ENCODE peak calls at places on chromosomes 11 and 22, in six cellular contexts. One of them, this sample, is unnamed.
A peak's percentile ranks its signal among the peaks of the same experiment; 100 is the strongest.

GRCh38 chr22:22752556-22753477 is 108.4 kb downstream of the GGTLC2 start:
- DNase-seq in A172: no peak
- DNase-seq in mesenchymal stem cell: peak; percentile 8
- DNase-seq in activated T-helper 1 cell treated with anti-CD3 and anti-CD28 coated beads, Interleukin-12 subunit alpha, Interleukin-12 subunit beta, Interleukin-2, Interleukin-4 antibody, amounts not matched to agents 30 ng/mL and 10 ng/mL and 1 ng/mL, durations not matched to agents 14 hours and 24 hours and 36 hours: no peak
- DNase-seq in T47D: no peak
- DNase-seq in suprapubic skin: peak; percentile 64
- DNase-seq in this sample: no peak

GRCh38 chr11:67371549-67372231 is 1.7 kb downstream of the CLCF1 start:
- DNase-seq in activated T-helper 1 cell treated with anti-CD3 and anti-CD28 coated beads, Interleukin-12 subunit alpha, Interleukin-12 subunit beta, Interleukin-2, Interleukin-4 antibody, amounts not matched to agents 30 ng/mL and 10 ng/mL and 1 ng/mL, durations not matched to agents 14 hours and 24 hours and 36 hours: no peak
- DNase-seq in A172: no peak
- DNase-seq in mesenchymal stem cell: peak; percentile 76
- DNase-seq in suprapubic skin: no peak
- DNase-seq in T47D: peak; percentile 81
- DNase-seq in this sample: peak; percentile 47

GRCh38 chr11:77322506-77322905 is 21.0 kb upstream of the GDPD4 start:
- DNase-seq in activated T-helper 1 cell treated with anti-CD3 and anti-CD28 coated beads, Interleukin-12 subunit alpha, Interleukin-12 subunit beta, Interleukin-2, Interleukin-4 antibody, amounts not matched to agents 30 ng/mL and 10 ng/mL and 1 ng/mL, durations not matched to agents 14 hours and 24 hours and 36 hours: no peak
- DNase-seq in A172: no peak
- DNase-seq in suprapubic skin: no peak
- DNase-seq in T47D: no peak
- DNase-seq in mesenchymal stem cell: peak; percentile 34
- DNase-seq in this sample: no peak

GRCh38 chr11:117192401-117192875 is 6.7 kb upstream of the TAGLN start:
- DNase-seq in activated T-helper 1 cell treated with anti-CD3 and anti-CD28 coated beads, Interleukin-12 subunit alpha, Interleukin-12 subunit beta, Interleukin-2, Interleukin-4 antibody, amounts not matched to agents 30 ng/mL and 10 ng/mL and 1 ng/mL, durations not matched to agents 14 hours and 24 hours and 36 hours: no peak
- DNase-seq in A172: no peak
- DNase-seq in suprapubic skin: peak; percentile 56
- DNase-seq in mesenchymal stem cell: no peak
- DNase-seq in T47D: no peak
- DNase-seq in this sample: no peak

GRCh38 chr22:37284807-37285355 is 2.6 kb downstream of the CYTH4 start:
- DNase-seq in activated T-helper 1 cell treated with anti-CD3 and anti-CD28 coated beads, Interleukin-12 subunit alpha, Interleukin-12 subunit beta, Interleukin-2, Interleukin-4 antibody, amounts not matched to agents 30 ng/mL and 10 ng/mL and 1 ng/mL, durations not matched to agents 14 hours and 24 hours and 36 hours: no peak
- DNase-seq in A172: no peak
- DNase-seq in T47D: no peak
- DNase-seq in suprapubic skin: no peak
- DNase-seq in mesenchymal stem cell: peak; percentile 20
- DNase-seq in this sample: peak; percentile 71

GRCh38 chr11:12319734-12320387 is 57.5 kb upstream of the PARVA start:
- DNase-seq in activated T-helper 1 cell treated with anti-CD3 and anti-CD28 coated beads, Interleukin-12 subunit alpha, Interleukin-12 subunit beta, Interleukin-2, Interleukin-4 antibody, amounts not matched to agents 30 ng/mL and 10 ng/mL and 1 ng/mL, durations not matched to agents 14 hours and 24 hours and 36 hours: no peak
- DNase-seq in A172: no peak
- DNase-seq in suprapubic skin: no peak
- DNase-seq in T47D: no peak
- DNase-seq in mesenchymal stem cell: no peak
- DNase-seq in this sample: no peak

GRCh38 chr11:131925829-131926228 is 555.4 kb downstream of the NTM start:
- DNase-seq in T47D: no peak
- DNase-seq in A172: no peak
- DNase-seq in mesenchymal stem cell: no peak
- DNase-seq in suprapubic skin: no peak
- DNase-seq in activated T-helper 1 cell treated with anti-CD3 and anti-CD28 coated beads, Interleukin-12 subunit alpha, Interleukin-12 subunit beta, Interleukin-2, Interleukin-4 antibody, amounts not matched to agents 30 ng/mL and 10 ng/mL and 1 ng/mL, durations not matched to agents 14 hours and 24 hours and 36 hours: no peak
- DNase-seq in this sample: no peak

GRCh38 chr11:44926036-44926435 is 24.6 kb downstream of the TP53I11 start:
- DNase-seq in mesenchymal stem cell: no peak
- DNase-seq in suprapubic skin: no peak
- DNase-seq in activated T-helper 1 cell treated with anti-CD3 and anti-CD28 coated beads, Interleukin-12 subunit alpha, Interleukin-12 subunit beta, Interleukin-2, Interleukin-4 antibody, amounts not matched to agents 30 ng/mL and 10 ng/mL and 1 ng/mL, durations not matched to agents 14 hours and 24 hours and 36 hours: no peak
- DNase-seq in T47D: no peak
- DNase-seq in A172: no peak
- DNase-seq in this sample: no peak

GRCh38 chr22:44099696-44100095 is 75.6 kb downstream of the PARVB start:
- DNase-seq in mesenchymal stem cell: no peak
- DNase-seq in suprapubic skin: no peak
- DNase-seq in T47D: no peak
- DNase-seq in activated T-helper 1 cell treated with anti-CD3 and anti-CD28 coated beads, Interleukin-12 subunit alpha, Interleukin-12 subunit beta, Interleukin-2, Interleukin-4 antibody, amounts not matched to agents 30 ng/mL and 10 ng/mL and 1 ng/mL, durations not matched to agents 14 hours and 24 hours and 36 hours: no peak
- DNase-seq in A172: no peak
- DNase-seq in this sample: no peak

GRCh38 chr11:122756417-122756816 is 81.9 kb upstream of the CRTAM start:
- DNase-seq in suprapubic skin: no peak
- DNase-seq in activated T-helper 1 cell treated with anti-CD3 and anti-CD28 coated beads, Interleukin-12 subunit alpha, Interleukin-12 subunit beta, Interleukin-2, Interleukin-4 antibody, amounts not matched to agents 30 ng/mL and 10 ng/mL and 1 ng/mL, durations not matched to agents 14 hours and 24 hours and 36 hours: no peak
- DNase-seq in A172: no peak
- DNase-seq in mesenchymal stem cell: no peak
- DNase-seq in T47D: no peak
- DNase-seq in this sample: peak; percentile 80

GRCh38 chr22:47808236-47808845 is 1045.9 kb downstream of the TBC1D22A start:
- DNase-seq in activated T-helper 1 cell treated with anti-CD3 and anti-CD28 coated beads, Interleukin-12 subunit alpha, Interleukin-12 subunit beta, Interleukin-2, Interleukin-4 antibody, amounts not matched to agents 30 ng/mL and 10 ng/mL and 1 ng/mL, durations not matched to agents 14 hours and 24 hours and 36 hours: no peak
- DNase-seq in T47D: no peak
- DNase-seq in suprapubic skin: no peak
- DNase-seq in A172: no peak
- DNase-seq in mesenchymal stem cell: no peak
- DNase-seq in this sample: no peak

GRCh38 chr11:116329354-116330090 is 443.3 kb downstream of the BUD13 start:
- DNase-seq in suprapubic skin: no peak
- DNase-seq in activated T-helper 1 cell treated with anti-CD3 and anti-CD28 coated beads, Interleukin-12 subunit alpha, Interleukin-12 subunit beta, Interleukin-2, Interleukin-4 antibody, amounts not matched to agents 30 ng/mL and 10 ng/mL and 1 ng/mL, durations not matched to agents 14 hours and 24 hours and 36 hours: no peak
- DNase-seq in T47D: no peak
- DNase-seq in mesenchymal stem cell: no peak
- DNase-seq in A172: no peak
- DNase-seq in this sample: no peak

GRCh38 chr11:71946144-71946571 is 17.3 kb downstream of the RNF121 start:
- DNase-seq in T47D: no peak
- DNase-seq in suprapubic skin: no peak
- DNase-seq in activated T-helper 1 cell treated with anti-CD3 and anti-CD28 coated beads, Interleukin-12 subunit alpha, Interleukin-12 subunit beta, Interleukin-2, Interleukin-4 antibody, amounts not matched to agents 30 ng/mL and 10 ng/mL and 1 ng/mL, durations not matched to agents 14 hours and 24 hours and 36 hours: no peak
- DNase-seq in mesenchymal stem cell: peak; percentile 80
- DNase-seq in A172: peak; percentile 78
- DNase-seq in this sample: no peak

GRCh38 chr22:40409613-40410113 is 39.3 kb downstream of the SGSM3 start:
- DNase-seq in A172: no peak
- DNase-seq in T47D: no peak
- DNase-seq in suprapubic skin: peak; percentile 54
- DNase-seq in activated T-helper 1 cell treated with anti-CD3 and anti-CD28 coated beads, Interleukin-12 subunit alpha, Interleukin-12 subunit beta, Interleukin-2, Interleukin-4 antibody, amounts not matched to agents 30 ng/mL and 10 ng/mL and 1 ng/mL, durations not matched to agents 14 hours and 24 hours and 36 hours: no peak
- DNase-seq in mesenchymal stem cell: no peak
- DNase-seq in this sample: no peak

GRCh38 chr11:100918551-100919500 is 210.8 kb downstream of the PGR start:
- DNase-seq in T47D: peak; percentile 20
- DNase-seq in A172: no peak
- DNase-seq in suprapubic skin: no peak
- DNase-seq in activated T-helper 1 cell treated with anti-CD3 and anti-CD28 coated beads, Interleukin-12 subunit alpha, Interleukin-12 subunit beta, Interleukin-2, Interleukin-4 antibody, amounts not matched to agents 30 ng/mL and 10 ng/mL and 1 ng/mL, durations not matched to agents 14 hours and 24 hours and 36 hours: no peak
- DNase-seq in mesenchymal stem cell: peak; percentile 46
- DNase-seq in this sample: no peak

GRCh38 chr11:21541226-21541625 is 651.7 kb upstream of the ANO5 start:
- DNase-seq in mesenchymal stem cell: no peak
- DNase-seq in A172: no peak
- DNase-seq in T47D: no peak
- DNase-seq in activated T-helper 1 cell treated with anti-CD3 and anti-CD28 coated beads, Interleukin-12 subunit alpha, Interleukin-12 subunit beta, Interleukin-2, Interleukin-4 antibody, amounts not matched to agents 30 ng/mL and 10 ng/mL and 1 ng/mL, durations not matched to agents 14 hours and 24 hours and 36 hours: no peak
- DNase-seq in suprapubic skin: no peak
- DNase-seq in this sample: no peak

GRCh38 chr11:64093233-64094039 is 57.7 kb downstream of the FLRT1 start:
- DNase-seq in mesenchymal stem cell: peak; percentile 18
- DNase-seq in suprapubic skin: no peak
- DNase-seq in activated T-helper 1 cell treated with anti-CD3 and anti-CD28 coated beads, Interleukin-12 subunit alpha, Interleukin-12 subunit beta, Interleukin-2, Interleukin-4 antibody, amounts not matched to agents 30 ng/mL and 10 ng/mL and 1 ng/mL, durations not matched to agents 14 hours and 24 hours and 36 hours: no peak
- DNase-seq in A172: no peak
- DNase-seq in T47D: no peak
- DNase-seq in this sample: no peak

This sample was measured in CD8-positive, alpha-beta memory T cell.